ENCODE peak calls at places on chromosomes 16 and 17, in nine cellular contexts. S is ascending aorta; I is IMR-90; P is fibroblast of lung; K is body of pancreas; R is A549; Z is thoracic aorta; A is CD8-positive, alpha-beta memory T cell; C is uterus. Y is an unnamed sample. For H3K4me1, the result is how much of the 10 kb centered on the place peaks cover.

GRCh38 chr17:66347661-66348604 is 45.5 kb downstream of the PRKCA start:
- DNase-seq in S (no peak), I (peak), P (peak), K (no peak), R (peak), Z (no peak), A (no peak), C (no peak), Y (no peak)

GRCh38 chr16:21166561-21166961 is 8.1 kb downstream of the LDAF1 start:
- DNase-seq in S (no peak), I (peak), P (peak), K (no peak), R (no peak), Z (no peak), A (no peak), C (no peak), Y (no peak)

GRCh38 chr17:27807567-27808470 is 7.5 kb upstream of the NOS2 start:
- DNase-seq in S (no peak), I (no peak), P (no peak), K (peak), R (no peak), Z (no peak), A (peak), C (no peak), Y (no peak)

GRCh38 chr17:38579934-38580333 is 25.8 kb downstream of the SRCIN1 start:
- DNase-seq in S (no peak), I (peak), P (peak), K (peak), R (peak), Z (no peak), A (no peak), C (peak), Y (no peak)

GRCh38 chr16:16083421-16084156 is 134.2 kb downstream of the ABCC1 start:
- DNase-seq in S (no peak), I (peak), P (peak), K (no peak), R (peak), Z (no peak), A (no peak), C (no peak), Y (no peak)

GRCh38 chr16:84959045-84959576 is 52.2 kb downstream of the ZDHHC7 start:
- DNase-seq in S (no peak), I (no peak), P (no peak), K (no peak), R (peak), Z (no peak), A (no peak), C (no peak), Y (no peak)

GRCh38 chr16:57999971-58000705 is at the start of gene ZNF319:
- DNase-seq in S (no peak), I (no peak), P (peak), K (no peak), R (no peak), Z (no peak), A (no peak), C (no peak), Y (no peak)

GRCh38 chr17:55458977-55459376 is 37.3 kb upstream of the MMD start:
- DNase-seq in S (no peak), I (peak), P (peak), K (no peak), R (peak), Z (no peak), A (no peak), C (no peak), Y (no peak)

GRCh38 chr17:82917656-82918345 is 78.0 kb upstream of the ZNF750 start:
- DNase-seq in S (no peak), I (peak), P (no peak), K (peak), R (no peak), Z (no peak), A (peak), C (no peak), Y (no peak)

GRCh38 chr17:42290577-42290976 is 2.3 kb downstream of the STAT5A start:
- DNase-seq in S (no peak), I (no peak), P (no peak), K (no peak), R (no peak), Z (no peak), A (no peak), C (no peak), Y (peak)

GRCh38 chr16:27230562-27230991 is 27.3 kb downstream of the KDM8 start:
- DNase-seq in S (no peak), I (no peak), P (no peak), K (no peak), R (no peak), Z (no peak), A (peak), C (no peak), Y (no peak)

GRCh38 chr17:40938981-40939380 is 1.5 kb upstream of the KRT23 start:
- DNase-seq in S (no peak), I (peak), P (peak), K (no peak), R (no peak), Z (no peak), A (no peak), C (peak), Y (no peak)

GRCh38 chr17:41140360-41141132 is at the start of gene KRTAP4-6:
- DNase-seq in S (no peak), I (peak), P (peak), K (no peak), R (peak), Z (no peak), A (no peak), C (no peak), Y (no peak)

GRCh38 chr16:47375423-47375822 is 85.4 kb downstream of the ITFG1 start:
- DNase-seq in S (no peak), I (peak), P (no peak), K (no peak), R (no peak), Z (no peak), A (no peak), C (no peak), Y (no peak)

GRCh38 chr17:8922451-8922850 is 43.1 kb downstream of the PIK3R5 start:
- DNase-seq in S (no peak), I (peak), P (peak), K (peak), R (no peak), Z (no peak), A (no peak), C (no peak), Y (no peak)

GRCh38 chr17:42414782-42415409 is 8.2 kb downstream of the CAVIN1 start:
- DNase-seq in S (no peak), I (no peak), P (no peak), K (no peak), R (no peak), Z (no peak), A (no peak), C (no peak), Y (no peak)

GRCh38 chr16:1299012-1299867 is 10.2 kb upstream of the UBE2I start:
- DNase-seq in S (no peak), I (no peak), P (no peak), K (peak), R (no peak), Z (no peak), A (no peak), C (no peak), Y (no peak)

GRCh38 chr17:65155622-65156021 is 18.5 kb downstream of the RGS9 start:
- DNase-seq in S (no peak), I (no peak), P (no peak), K (no peak), R (no peak), Z (no peak), A (no peak), C (no peak), Y (no peak)

GRCh38 chr16:20611350-20611902 is 35.3 kb upstream of the ACSM2B start:
- DNase-seq in S (peak), I (no peak), P (no peak), K (peak), R (no peak), Z (no peak), A (no peak), C (no peak), Y (peak)

GRCh38 chr17:38982858-38983746 is 15.9 kb upstream of the FBXO47 start:
- DNase-seq in S (no peak), I (peak), P (peak), K (peak), R (peak), Z (no peak), A (no peak), C (peak), Y (peak)

GRCh38 chr17:79812206-79812968 is 15.5 kb upstream of the CBX8 start:
- DNase-seq in S (no peak), I (no peak), P (no peak), K (no peak), R (no peak), Z (no peak), A (no peak), C (no peak), Y (no peak)

GRCh38 chr17:47201168-47201567 is 8.0 kb upstream of the MYL4 start:
- DNase-seq in S (no peak), I (no peak), P (no peak), K (no peak), R (no peak), Z (no peak), A (no peak), C (no peak), Y (no peak)

GRCh38 chr17:33292184-33292980 is 713 bp downstream of the ASIC2 start:
- DNase-seq in S (no peak), I (peak), P (peak), K (no peak), R (peak), Z (no peak), A (no peak), C (no peak), Y (no peak)

GRCh38 chr17:75664099-75664549 is 2.8 kb downstream of the RECQL5 start:
- DNase-seq in S (no peak), I (no peak), P (no peak), K (no peak), R (no peak), Z (no peak), A (no peak), C (no peak), Y (no peak)

GRCh38 chr16:16096858-16097213 is 126.5 kb downstream of the ABCC6 start:
- DNase-seq in S (no peak), I (no peak), P (no peak), K (no peak), R (no peak), Z (no peak), A (no peak), C (no peak), Y (no peak)

GRCh38 chr17:44363613-44364159 is at the start of gene FAM171A2:
- DNase-seq in S (no peak), I (peak), P (peak), K (peak), R (peak), Z (no peak), A (peak), C (no peak), Y (no peak)

GRCh38 chr16:89455178-89455577 is 35.2 kb downstream of the ANKRD11 start:
- DNase-seq in S (no peak), I (no peak), P (peak), K (no peak), R (no peak), Z (no peak), A (no peak), C (no peak), Y (no peak)

GRCh38 chr16:71569621-71570020 is 7.3 kb downstream of the TAT start:
- DNase-seq in S (no peak), I (no peak), P (no peak), K (no peak), R (no peak), Z (no peak), A (no peak), C (no peak), Y (no peak)

GRCh38 chr17:78929908-78930775 is 5.0 kb upstream of the TIMP2 start:
- DNase-seq in S (no peak), I (no peak), P (no peak), K (no peak), R (no peak), Z (no peak), A (no peak), C (no peak), Y (no peak)

GRCh38 chr17:7440823-7441174 is 1.5 kb downstream of the FGF11 start:
- DNase-seq in S (no peak), I (no peak), P (peak), K (no peak), R (no peak), Z (no peak), A (no peak), C (peak), Y (peak)

GRCh38 chr16:11801481-11802021 is 4.5 kb upstream of the ZC3H7A start:
- DNase-seq in S (no peak), I (peak), P (peak), K (no peak), R (peak), Z (no peak), A (no peak), C (no peak), Y (no peak)

GRCh38 chr16:30923554-30924085 is at the start of gene FBXL19:
- DNase-seq in S (no peak), I (no peak), P (no peak), K (no peak), R (no peak), Z (no peak), A (no peak), C (no peak), Y (no peak)

GRCh38 chr16:74570412-74571301 is 36.3 kb downstream of the GLG1 start:
- DNase-seq in S (no peak), I (peak), P (peak), K (no peak), R (no peak), Z (no peak), A (no peak), C (no peak), Y (no peak)

GRCh38 chr17:28807925-28808641 is 34.5 kb downstream of the FAM222B start:
- DNase-seq in S (no peak), I (peak), P (peak), K (peak), R (peak), Z (no peak), A (no peak), C (peak), Y (peak)

GRCh38 chr17:41810659-41811548 is 845 bp downstream of the P3H4 start:
- DNase-seq in S (no peak), I (no peak), P (no peak), K (peak), R (no peak), Z (no peak), A (no peak), C (no peak), Y (no peak)

GRCh38 chr17:69567130-69567529 is 152.6 kb downstream of the MAP2K6 start:
- DNase-seq in S (no peak), I (peak), P (no peak), K (no peak), R (no peak), Z (no peak), A (no peak), C (no peak), Y (no peak)

GRCh38 chr17:8822401-8823035 is 23.4 kb upstream of the MFSD6L start:
- DNase-seq in S (no peak), I (no peak), P (no peak), K (no peak), R (no peak), Z (no peak), A (no peak), C (no peak), Y (no peak)

GRCh38 chr16:81774348-81774747 is 4.7 kb upstream of the PLCG2 start:
- DNase-seq in S (no peak), I (no peak), P (no peak), K (no peak), R (no peak), Z (no peak), A (no peak), C (peak), Y (no peak)

DNA sequence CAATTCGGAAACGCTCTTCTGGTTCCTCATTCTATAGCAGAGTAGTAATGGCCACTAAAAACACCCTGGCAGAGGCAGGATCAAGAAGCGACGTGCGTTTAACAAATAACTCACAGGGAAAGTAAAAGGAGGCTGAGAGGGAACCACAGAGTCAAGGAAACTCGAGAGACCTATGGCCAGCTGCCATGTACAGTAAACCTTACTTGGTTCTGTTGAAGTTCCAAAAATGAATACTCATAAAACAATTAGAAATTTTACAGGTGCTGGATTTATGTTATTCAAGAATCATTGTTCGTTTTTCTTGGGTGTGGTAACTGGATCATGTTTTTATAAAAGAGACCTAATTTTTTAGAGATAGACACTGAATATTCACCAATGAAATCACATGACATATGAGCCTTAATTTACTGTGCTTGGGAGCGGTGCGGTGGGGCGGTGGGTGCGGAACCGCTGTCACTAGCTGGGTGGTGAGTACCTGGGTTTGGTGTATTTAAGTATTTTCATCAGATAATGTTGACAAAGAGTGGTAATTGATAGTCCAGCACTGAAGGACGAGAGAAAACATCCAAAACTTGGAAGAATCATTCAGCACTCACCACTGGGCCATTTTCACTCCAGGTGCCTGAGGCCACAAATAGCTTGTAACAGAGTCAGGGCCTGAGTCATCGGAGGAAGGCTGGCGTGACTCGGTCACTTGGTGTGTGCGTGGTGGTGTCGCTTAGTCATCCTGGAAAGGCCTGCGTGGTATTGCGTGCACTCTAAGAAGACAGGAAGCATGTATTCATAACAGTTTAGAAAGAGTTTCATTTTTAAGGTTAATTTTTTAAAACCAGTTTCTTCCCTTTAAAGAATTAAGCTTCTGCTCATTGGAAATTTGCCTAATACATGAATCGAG is 135.4 kb upstream of the CHMP6 start:
- DNase-seq in S (peak), I (peak), P (peak), K (peak), R (peak), Z (peak), A (peak), C (peak), Y (peak)
- H3K27ac ChIP-seq in S (peak), I (peak), P (peak), K (no peak), R (peak), Z (peak), A (peak), C (peak), Y (peak)

GRCh38 chr17:77458202-77459017 is 317.6 kb downstream of the SEC14L1 start:
- DNase-seq in S (no peak), I (no peak), P (no peak), K (no peak), R (no peak), Z (no peak), A (no peak), C (no peak), Y (no peak)
- H3K4me1 ChIP-seq in S (under half), I (half or more), P (under half), K (half or more), R (under half), Z (under half), A (half or more), C (under half), Y (under half)

GRCh38 chr16:56278196-56278855 is 87.0 kb downstream of the GNAO1 start:
- DNase-seq in S (no peak), I (no peak), P (no peak), K (no peak), R (no peak), Z (no peak), A (no peak), C (no peak), Y (no peak)
- H3K27ac ChIP-seq in S (no peak), I (no peak), P (no peak), K (no peak), R (no peak), Z (no peak), A (no peak), C (no peak), Y (no peak)

GRCh38 chr17:2077040-2077439 is 22.1 kb downstream of the HIC1 start:
- DNase-seq in S (no peak), I (no peak), P (no peak), K (no peak), R (no peak), Z (no peak), A (no peak), C (no peak), Y (no peak)
- H3K4me1 ChIP-seq in S (under half), I (under half), P (under half), K (under half), R (under half), Z (under half), A (under half), C (under half), Y (half or more)